ENCODE peak calls at places on chromosomes 1 and 21, in eight cellular contexts. W, B, S, D, H, T, E and K are unnamed samples.

GRCh38 chr1:1305300-1306069 is 2.2 kb downstream of the ACAP3 start:
- DNase-seq in W (peak; percentile 42), B (no peak), S (no peak), D (peak; percentile 85), H (peak; percentile 87), T (peak; percentile 51), E (peak; percentile 73), K (peak; percentile 77)

GRCh38 chr1:33122483-33123170 is 41.7 kb downstream of the AZIN2 start:
- DNase-seq in W (no peak), B (no peak), S (no peak), D (no peak), H (no peak), T (no peak), E (no peak), K (no peak)

GRCh38 chr1:193539731-193540459 is 353.5 kb upstream of the B3GALT2 start:
- DNase-seq in W (no peak), B (no peak), S (no peak), D (no peak), H (no peak), T (no peak), E (no peak), K (no peak)

GRCh38 chr1:940121-941026 is 16.7 kb downstream of the SAMD11 start:
- DNase-seq in W (peak; percentile 8), B (no peak), S (no peak), D (peak; percentile 79), H (peak; percentile 55), T (peak; percentile 62), E (peak; percentile 63), K (peak; percentile 72)

GRCh38 chr1:14598007-14598497 is 433 bp upstream of the KAZN start:
- DNase-seq in W (no peak), B (no peak), S (no peak), D (no peak), H (no peak), T (no peak), E (no peak), K (peak; percentile 14)

GRCh38 chr21:36306872-36307534 is 13.0 kb upstream of the MORC3 start:
- DNase-seq in W (no peak), B (no peak), S (no peak), D (no peak), H (no peak), T (no peak), E (no peak), K (no peak)

GRCh38 chr1:45304311-45305081 is 22.2 kb upstream of the HPDL start:
- DNase-seq in W (peak; percentile 24), B (no peak), S (no peak), D (peak; percentile 48), H (no peak), T (no peak), E (peak; percentile 22), K (peak; percentile 56)

GRCh38 chr1:230270185-230270939 is 155.8 kb downstream of the PGBD5 start:
- DNase-seq in W (no peak), B (no peak), S (no peak), D (no peak), H (no peak), T (peak; percentile 80), E (no peak), K (peak; percentile 4)

GRCh38 chr21:30646904-30647303 is 4.2 kb downstream of the KRTAP20-3 start:
- DNase-seq in W (no peak), B (no peak), S (no peak), D (no peak), H (no peak), T (no peak), E (no peak), K (no peak)

GRCh38 chr1:25486602-25487001 is 55.9 kb downstream of the MACO1 start:
- DNase-seq in W (peak; percentile 44), B (no peak), S (no peak), D (no peak), H (no peak), T (no peak), E (no peak), K (no peak)

GRCh38 chr1:3018051-3018471 is 3.2 kb upstream of the ACTRT2 start:
- DNase-seq in W (no peak), B (no peak), S (no peak), D (no peak), H (no peak), T (no peak), E (peak; percentile 3), K (no peak)

GRCh38 chr1:176479920-176480319 is 16.9 kb downstream of the PAPPA2 start:
- DNase-seq in W (no peak), B (no peak), S (no peak), D (no peak), H (no peak), T (peak; percentile 47), E (no peak), K (no peak)

GRCh38 chr1:203148127-203148526 is 20.6 kb downstream of the ADORA1 start:
- DNase-seq in W (no peak), B (no peak), S (no peak), D (no peak), H (no peak), T (peak; percentile 27), E (no peak), K (no peak)

GRCh38 chr1:160795951-160796383 is at the start of gene LY9:
- DNase-seq in W (no peak), B (no peak), S (no peak), D (no peak), H (peak; percentile 92), T (no peak), E (no peak), K (no peak)